ENCODE peak calls at places on chromosomes 11 and 22, in five cellular contexts. Y, M, L, K and U are unnamed samples.

GRCh38 chr11:62665630-62666258 is 632 bp downstream of the CSKMT start:
- DNase-seq in Y (peak), M (peak), L (no peak), K (peak), U (peak)

GRCh38 chr11:70505331-70505731 is 107.0 kb downstream of the CTTN start:
- DNase-seq in Y (no peak), M (no peak), L (no peak), K (peak), U (peak)

GRCh38 chr11:123020968-123021367 is 39.3 kb upstream of the BSX start:
- DNase-seq in Y (peak), M (no peak), L (no peak), K (peak), U (no peak)

GRCh38 chr22:49481651-49482399 is 345.8 kb downstream of the BRD1 start:
- DNase-seq in Y (no peak), M (no peak), L (no peak), K (no peak), U (no peak)

GRCh38 chr11:78961186-78961782 is 386.6 kb upstream of the NARS2 start:
- DNase-seq in Y (peak), M (no peak), L (no peak), K (peak), U (no peak)

GRCh38 chr11:45354976-45355705 is 69.0 kb upstream of the SYT13 start:
- DNase-seq in Y (peak), M (peak), L (no peak), K (no peak), U (peak)

GRCh38 chr22:24578355-24579241 is 14.3 kb downstream of the LRRC75B start:
- DNase-seq in Y (peak), M (no peak), L (no peak), K (no peak), U (peak)

GRCh38 chr11:125494601-125494986 is 1.5 kb downstream of the FEZ1 start:
- DNase-seq in Y (peak), M (no peak), L (no peak), K (peak), U (no peak)

GRCh38 chr11:69696749-69697488 is 6.9 kb downstream of the FGF19 start:
- DNase-seq in Y (no peak), M (no peak), L (no peak), K (peak), U (peak)

GRCh38 chr11:61747389-61748285 is 4.8 kb upstream of the MYRF start:
- DNase-seq in Y (peak), M (peak), L (no peak), K (peak), U (peak)

GRCh38 chr11:104892723-104893511 is 5.3 kb downstream of the CASP12 start:
- DNase-seq in Y (peak), M (no peak), L (no peak), K (no peak), U (no peak)

GRCh38 chr11:47609675-47610074 is 15.5 kb upstream of the C1QTNF4 start:
- DNase-seq in Y (no peak), M (no peak), L (no peak), K (no peak), U (no peak)

GRCh38 chr22:29773233-29773632 is 6.1 kb downstream of the UQCR10 start:
- DNase-seq in Y (peak), M (no peak), L (no peak), K (peak), U (no peak)

GRCh38 chr11:100863080-100863581 is 176.0 kb downstream of the ARHGAP42 start:
- DNase-seq in Y (peak), M (peak), L (no peak), K (peak), U (no peak)

GRCh38 chr11:112968988-112969714 is 7.9 kb downstream of the NCAM1 start:
- DNase-seq in Y (no peak), M (no peak), L (no peak), K (peak), U (no peak)

GRCh38 chr11:32420937-32421532 is 14.3 kb downstream of the WT1 start:
- DNase-seq in Y (no peak), M (no peak), L (no peak), K (no peak), U (no peak)

GRCh38 chr11:72238040-72238450 is 5.9 kb downstream of the PHOX2A start:
- DNase-seq in Y (peak), M (no peak), L (peak), K (peak), U (peak)

GRCh38 chr11:72236083-72236697 is 7.8 kb downstream of the PHOX2A start:
- DNase-seq in Y (peak), M (no peak), L (no peak), K (peak), U (no peak)

GRCh38 chr11:72238492-72239295 is 5.3 kb downstream of the PHOX2A start:
- DNase-seq in Y (no peak), M (no peak), L (no peak), K (peak), U (peak)

GRCh38 chr11:72236774-72237111 is 7.2 kb downstream of the PHOX2A start:
- DNase-seq in Y (no peak), M (no peak), L (no peak), K (peak), U (no peak)

GRCh38 chr11:72237112-72237931 is 6.7 kb downstream of the PHOX2A start:
- DNase-seq in Y (no peak), M (no peak), L (no peak), K (peak), U (peak)
- TF ChIP-seq CTCF in Y (no peak), M (no peak), L (no peak), K (no peak), U (no peak)

GRCh38 chr11:128957204-128957482 is 14.5 kb upstream of the TP53AIP1 start:
- DNase-seq in Y (no peak), M (no peak), L (no peak), K (no peak), U (no peak)

GRCh38 chr11:128953151-128953550 is 10.5 kb upstream of the TP53AIP1 start:
- DNase-seq in Y (no peak), M (no peak), L (no peak), K (no peak), U (no peak)

GRCh38 chr11:128961645-128962044 is 19.0 kb upstream of the TP53AIP1 start:
- DNase-seq in Y (no peak), M (no peak), L (no peak), K (no peak), U (no peak)

DNA sequence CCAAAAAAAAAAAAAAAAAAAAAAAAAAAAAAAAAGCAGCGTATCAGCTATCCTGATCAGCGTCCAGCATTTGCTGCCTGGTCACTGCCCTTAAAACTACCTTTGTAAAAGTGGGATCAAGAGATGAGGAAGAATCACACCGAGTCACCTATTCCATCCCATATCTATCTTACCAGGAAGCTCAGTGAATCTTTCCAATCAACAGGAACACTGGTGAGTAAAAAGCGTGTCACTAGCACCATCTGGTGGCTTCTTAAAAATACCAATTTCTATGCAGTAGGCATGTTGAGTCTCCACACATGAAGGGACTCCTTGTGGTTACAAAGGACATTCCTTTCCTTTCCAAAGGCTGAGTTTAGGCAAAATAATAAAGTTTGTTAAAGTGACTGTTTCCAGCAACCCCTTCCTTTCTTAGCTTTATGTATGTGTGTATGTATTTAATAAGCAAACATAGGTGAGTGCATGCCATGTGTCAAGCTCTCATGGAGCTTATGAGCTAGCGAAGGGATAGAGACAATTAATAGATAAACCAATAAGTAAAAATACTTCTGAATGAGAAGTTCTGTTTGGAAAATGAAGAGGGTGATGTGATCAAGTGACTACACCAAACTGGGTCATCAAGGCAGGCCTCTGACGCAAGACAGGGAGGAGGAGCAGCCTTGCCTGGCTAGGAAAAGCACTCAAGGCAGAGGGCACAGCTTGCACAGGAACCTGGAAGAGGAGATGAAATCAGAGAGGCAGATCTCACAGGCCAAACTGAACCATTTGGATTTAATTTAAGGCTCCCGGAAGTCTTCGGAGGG is 13.9 kb upstream of the TP53AIP1 start:
- DNase-seq in Y (peak), M (no peak), L (peak), K (peak), U (no peak)
- TF ChIP-seq CTCF in Y (peak), M (peak), L (peak), K (peak), U (peak)

DNA sequence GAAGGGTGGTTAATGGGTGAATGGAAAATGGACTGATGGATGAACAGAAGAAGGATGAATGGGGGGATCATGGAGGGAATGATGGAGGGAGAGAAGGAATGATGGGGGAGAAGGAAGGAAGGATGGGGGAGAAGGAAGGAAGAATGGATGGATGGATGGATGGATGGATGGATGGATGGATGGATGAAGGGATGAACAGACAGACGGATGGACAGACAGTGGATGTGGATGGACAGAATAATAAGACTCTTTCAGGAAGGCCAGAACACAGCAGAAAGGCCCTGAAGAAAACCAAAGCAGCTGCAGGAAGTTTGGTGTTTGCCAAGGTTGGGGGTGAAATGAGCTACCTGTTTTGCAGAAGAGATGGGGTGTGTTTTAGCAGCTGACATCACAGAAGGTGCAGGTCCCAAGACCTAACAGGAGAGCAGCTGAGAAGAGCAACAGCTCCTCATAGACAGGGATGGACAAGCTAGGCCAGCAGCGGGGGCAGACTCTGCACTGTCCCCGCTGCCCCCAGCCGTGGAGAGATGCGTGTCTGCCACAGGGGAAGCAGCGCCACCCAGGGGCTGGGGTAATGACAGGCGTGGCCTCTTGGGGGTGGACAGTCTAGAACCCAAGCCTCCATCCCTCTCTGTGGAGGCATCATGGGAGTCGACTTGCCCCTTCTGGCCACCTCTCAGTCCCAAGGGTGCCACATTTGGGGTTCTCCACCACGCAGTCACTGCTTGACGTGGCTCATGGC is 17.9 kb downstream of the C1QTNF6 start:
- DNase-seq in Y (no peak), M (peak), L (no peak), K (no peak), U (peak)
- TF ChIP-seq CTCF in Y (no peak), M (no peak), L (no peak), K (no peak), U (no peak)

GRCh38 chr11:127993788-127994187 is 593.6 kb downstream of the ETS1 start:
- DNase-seq in Y (no peak), M (no peak), L (no peak), K (peak), U (no peak)
- TF ChIP-seq CTCF in Y (no peak), M (no peak), L (peak), K (peak), U (no peak)

GRCh38 chr11:134516529-134516928 is 104.5 kb upstream of the B3GAT1 start:
- DNase-seq in Y (no peak), M (peak), L (no peak), K (no peak), U (peak)
- TF ChIP-seq CTCF in Y (no peak), M (no peak), L (no peak), K (no peak), U (no peak)

GRCh38 chr11:16040151-16040550 is 316.2 kb downstream of the SOX6 start:
- DNase-seq in Y (no peak), M (no peak), L (no peak), K (no peak), U (no peak)

GRCh38 chr11:16036218-16036617 is 320.1 kb downstream of the SOX6 start:
- DNase-seq in Y (no peak), M (no peak), L (no peak), K (no peak), U (no peak)

GRCh38 chr11:16047073-16047472 is 309.3 kb downstream of the SOX6 start:
- DNase-seq in Y (no peak), M (no peak), L (no peak), K (no peak), U (no peak)

GRCh38 chr11:16043617-16044016 is 312.7 kb downstream of the SOX6 start:
- DNase-seq in Y (no peak), M (no peak), L (no peak), K (no peak), U (no peak)

DNA sequence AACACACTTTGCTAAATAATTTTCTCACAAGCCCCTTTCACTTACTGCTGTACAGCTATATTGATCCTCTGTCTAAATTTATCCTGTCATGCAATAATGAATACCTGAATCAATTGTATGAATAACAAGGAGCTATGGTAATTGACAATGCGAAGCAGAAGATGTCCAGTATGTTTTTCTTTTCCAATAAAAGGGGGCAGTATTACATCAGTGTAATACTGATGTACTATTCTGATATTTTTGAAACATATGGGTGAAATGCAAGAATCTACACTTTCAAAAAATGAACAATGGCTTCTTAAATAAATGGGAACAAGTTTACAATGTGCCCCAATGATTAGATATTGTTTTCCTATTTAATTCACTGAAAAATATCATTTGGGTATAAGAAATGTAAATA is 315.1 kb downstream of the SOX6 start:
- DNase-seq in Y (no peak), M (no peak), L (no peak), K (no peak), U (no peak)
- TF ChIP-seq CTCF in Y (no peak), M (no peak), L (no peak), K (no peak), U (no peak)

GRCh38 chr11:108748971-108749370 is 84.1 kb downstream of the DDX10 start:
- DNase-seq in Y (no peak), M (no peak), L (no peak), K (no peak), U (no peak)

GRCh38 chr11:108754901-108755625 is 90.2 kb downstream of the DDX10 start:
- DNase-seq in Y (no peak), M (peak), L (no peak), K (no peak), U (no peak)

GRCh38 chr11:108751444-108751843 is 86.6 kb downstream of the DDX10 start:
- DNase-seq in Y (no peak), M (no peak), L (no peak), K (no peak), U (no peak)

GRCh38 chr11:108757630-108758029 is 92.8 kb downstream of the DDX10 start:
- DNase-seq in Y (no peak), M (no peak), L (no peak), K (no peak), U (no peak)

GRCh38 chr11:108752297-108752751 is 87.5 kb downstream of the DDX10 start:
- DNase-seq in Y (no peak), M (no peak), L (no peak), K (peak), U (no peak)
- TF ChIP-seq CTCF in Y (no peak), M (no peak), L (no peak), K (no peak), U (no peak)